ENCODE peak calls at places on chromosomes 4 and X, in ten cellular contexts. One of them, this sample, is unnamed.

GRCh38 chr4:167775374-167775773 is 317.0 kb upstream of the ANXA10 start:
- DNase-seq in activated T-helper 1 cell treated with anti-CD3 and anti-CD28 coated beads, Interleukin-2, amount 50 U/mL, for 16 hours: no peak
- DNase-seq in mammary epithelial cell: peak; percentile 4
- DNase-seq in stimulated activated CD8-positive, alpha-beta memory T cell treated with anti-CD3 and anti-CD28 coated beads, Interleukin-15, amount 100 ng/mL, for 24 hours: no peak
- DNase-seq in upper lobe of left lung: no peak
- DNase-seq in NCI-H2029: no peak
- DNase-seq in body of pancreas: no peak
- DNase-seq in NCI-H774: no peak
- DNase-seq in tibial nerve: no peak
- DNase-seq in GM20000: no peak
- DNase-seq in this sample: no peak

GRCh38 chr4:75512336-75513211 is 1.6 kb downstream of the RCHY1 start:
- DNase-seq in NCI-H2029: no peak
- DNase-seq in body of pancreas: no peak
- DNase-seq in GM20000: peak; percentile 13
- DNase-seq in upper lobe of left lung: peak; percentile 30
- DNase-seq in NCI-H774: no peak
- DNase-seq in mammary epithelial cell: peak; percentile 48
- DNase-seq in activated T-helper 1 cell treated with anti-CD3 and anti-CD28 coated beads, Interleukin-2, amount 50 U/mL, for 16 hours: no peak
- DNase-seq in stimulated activated CD8-positive, alpha-beta memory T cell treated with anti-CD3 and anti-CD28 coated beads, Interleukin-15, amount 100 ng/mL, for 24 hours: no peak
- DNase-seq in tibial nerve: no peak
- DNase-seq in this sample: no peak

GRCh38 chrX:154732421-154733071 is 18.3 kb downstream of the GAB3 start:
- DNase-seq in stimulated activated CD8-positive, alpha-beta memory T cell treated with anti-CD3 and anti-CD28 coated beads, Interleukin-15, amount 100 ng/mL, for 24 hours: no peak
- DNase-seq in mammary epithelial cell: peak; percentile 51
- DNase-seq in NCI-H2029: no peak
- DNase-seq in activated T-helper 1 cell treated with anti-CD3 and anti-CD28 coated beads, Interleukin-2, amount 50 U/mL, for 16 hours: no peak
- DNase-seq in NCI-H774: no peak
- DNase-seq in GM20000: no peak
- DNase-seq in tibial nerve: no peak
- DNase-seq in body of pancreas: no peak
- DNase-seq in upper lobe of left lung: peak; percentile 45
- DNase-seq in this sample: no peak

GRCh38 chr4:139455187-139455586 is 1.3 kb downstream of the RAB33B start:
- DNase-seq in activated T-helper 1 cell treated with anti-CD3 and anti-CD28 coated beads, Interleukin-2, amount 50 U/mL, for 16 hours: no peak
- DNase-seq in mammary epithelial cell: no peak
- DNase-seq in upper lobe of left lung: no peak
- DNase-seq in GM20000: no peak
- DNase-seq in NCI-H2029: no peak
- DNase-seq in NCI-H774: no peak
- DNase-seq in stimulated activated CD8-positive, alpha-beta memory T cell treated with anti-CD3 and anti-CD28 coated beads, Interleukin-15, amount 100 ng/mL, for 24 hours: no peak
- DNase-seq in tibial nerve: no peak
- DNase-seq in body of pancreas: no peak
- DNase-seq in this sample: no peak

GRCh38 chr4:139763205-139763604 is 97.6 kb downstream of the MGST2 start:
- DNase-seq in NCI-H774: no peak
- DNase-seq in upper lobe of left lung: no peak
- DNase-seq in stimulated activated CD8-positive, alpha-beta memory T cell treated with anti-CD3 and anti-CD28 coated beads, Interleukin-15, amount 100 ng/mL, for 24 hours: no peak
- DNase-seq in NCI-H2029: no peak
- DNase-seq in activated T-helper 1 cell treated with anti-CD3 and anti-CD28 coated beads, Interleukin-2, amount 50 U/mL, for 16 hours: no peak
- DNase-seq in GM20000: no peak
- DNase-seq in tibial nerve: no peak
- DNase-seq in body of pancreas: no peak
- DNase-seq in mammary epithelial cell: no peak
- DNase-seq in this sample: no peak

GRCh38 chrX:155086202-155086840 is 15.0 kb downstream of the BRCC3 start:
- DNase-seq in mammary epithelial cell: no peak
- DNase-seq in stimulated activated CD8-positive, alpha-beta memory T cell treated with anti-CD3 and anti-CD28 coated beads, Interleukin-15, amount 100 ng/mL, for 24 hours: peak; percentile 8
- DNase-seq in tibial nerve: no peak
- DNase-seq in NCI-H774: no peak
- DNase-seq in upper lobe of left lung: no peak
- DNase-seq in activated T-helper 1 cell treated with anti-CD3 and anti-CD28 coated beads, Interleukin-2, amount 50 U/mL, for 16 hours: peak; percentile 15
- DNase-seq in body of pancreas: peak; percentile 36
- DNase-seq in GM20000: no peak
- DNase-seq in NCI-H2029: no peak
- DNase-seq in this sample: no peak

GRCh38 chr4:89482248-89482647 is 174.6 kb upstream of the GPRIN3 start:
- DNase-seq in activated T-helper 1 cell treated with anti-CD3 and anti-CD28 coated beads, Interleukin-2, amount 50 U/mL, for 16 hours: no peak
- DNase-seq in tibial nerve: no peak
- DNase-seq in mammary epithelial cell: peak; percentile 39
- DNase-seq in upper lobe of left lung: no peak
- DNase-seq in stimulated activated CD8-positive, alpha-beta memory T cell treated with anti-CD3 and anti-CD28 coated beads, Interleukin-15, amount 100 ng/mL, for 24 hours: no peak
- DNase-seq in body of pancreas: no peak
- DNase-seq in NCI-H774: peak; percentile 9
- DNase-seq in NCI-H2029: peak; percentile 28
- DNase-seq in GM20000: peak; percentile 34
- DNase-seq in this sample: no peak

GRCh38 chr4:100461796-100462195 is 56.0 kb downstream of the EMCN start:
- DNase-seq in activated T-helper 1 cell treated with anti-CD3 and anti-CD28 coated beads, Interleukin-2, amount 50 U/mL, for 16 hours: no peak
- DNase-seq in stimulated activated CD8-positive, alpha-beta memory T cell treated with anti-CD3 and anti-CD28 coated beads, Interleukin-15, amount 100 ng/mL, for 24 hours: no peak
- DNase-seq in NCI-H2029: no peak
- DNase-seq in upper lobe of left lung: no peak
- DNase-seq in body of pancreas: no peak
- DNase-seq in GM20000: no peak
- DNase-seq in NCI-H774: no peak
- DNase-seq in mammary epithelial cell: no peak
- DNase-seq in tibial nerve: no peak
- DNase-seq in this sample: no peak

GRCh38 chr4:37799941-37800554 is 26.4 kb upstream of the PGM2 start:
- DNase-seq in stimulated activated CD8-positive, alpha-beta memory T cell treated with anti-CD3 and anti-CD28 coated beads, Interleukin-15, amount 100 ng/mL, for 24 hours: no peak
- DNase-seq in NCI-H2029: no peak
- DNase-seq in NCI-H774: no peak
- DNase-seq in upper lobe of left lung: no peak
- DNase-seq in activated T-helper 1 cell treated with anti-CD3 and anti-CD28 coated beads, Interleukin-2, amount 50 U/mL, for 16 hours: no peak
- DNase-seq in tibial nerve: no peak
- DNase-seq in body of pancreas: no peak
- DNase-seq in mammary epithelial cell: no peak
- DNase-seq in GM20000: no peak
- DNase-seq in this sample: no peak

GRCh38 chr4:136319789-136320470 is 1212.4 kb downstream of the PCDH18 start:
- DNase-seq in upper lobe of left lung: no peak
- DNase-seq in tibial nerve: no peak
- DNase-seq in GM20000: no peak
- DNase-seq in NCI-H2029: no peak
- DNase-seq in stimulated activated CD8-positive, alpha-beta memory T cell treated with anti-CD3 and anti-CD28 coated beads, Interleukin-15, amount 100 ng/mL, for 24 hours: no peak
- DNase-seq in mammary epithelial cell: peak; percentile 88
- DNase-seq in NCI-H774: no peak
- DNase-seq in activated T-helper 1 cell treated with anti-CD3 and anti-CD28 coated beads, Interleukin-2, amount 50 U/mL, for 16 hours: no peak
- DNase-seq in body of pancreas: no peak
- DNase-seq in this sample: no peak